ENCODE peak calls at places on chromosomes 3 and 15, in four cellular contexts. One of them, this sample, is unnamed. For H3K4me1, the result is how much of the 10 kb centered on the place peaks cover.

GRCh38 chr15:38660726-38661125 is 96.1 kb upstream of the RASGRP1 start:
- DNase-seq in right atrium auricular region: no peak
- DNase-seq in right lobe of liver: no peak
- DNase-seq in mucosa of descending colon: no peak
- DNase-seq in this sample: no peak

GRCh38 chr15:85946986-85947385 is 132.7 kb upstream of the AGBL1 start:
- DNase-seq in right lobe of liver: no peak
- DNase-seq in right atrium auricular region: no peak
- DNase-seq in mucosa of descending colon: no peak
- DNase-seq in this sample: no peak

GRCh38 chr15:90994059-90994416 is 297 bp downstream of the PRC1 start:
- DNase-seq in right atrium auricular region: no peak
- DNase-seq in right lobe of liver: no peak
- DNase-seq in mucosa of descending colon: no peak
- DNase-seq in this sample: no peak

GRCh38 chr15:100298257-100298656 is 43.5 kb downstream of the ADAMTS17 start:
- DNase-seq in right atrium auricular region: no peak
- DNase-seq in right lobe of liver: no peak
- DNase-seq in mucosa of descending colon: no peak
- DNase-seq in this sample: no peak

GRCh38 chr3:23567917-23568316 is 237.8 kb upstream of the UBE2E1 start:
- DNase-seq in right atrium auricular region: no peak
- DNase-seq in right lobe of liver: no peak
- DNase-seq in mucosa of descending colon: no peak
- DNase-seq in this sample: peak

GRCh38 chr3:18127181-18127863 is 297.8 kb downstream of the SATB1 start:
- DNase-seq in right atrium auricular region: no peak
- DNase-seq in right lobe of liver: no peak
- DNase-seq in mucosa of descending colon: no peak
- DNase-seq in this sample: no peak

GRCh38 chr15:53549697-53550315 is 209.7 kb downstream of the WDR72 start:
- DNase-seq in right atrium auricular region: no peak
- DNase-seq in mucosa of descending colon: no peak
- DNase-seq in right lobe of liver: no peak
- DNase-seq in this sample: no peak

GRCh38 chr15:100001405-100001804 is 268.2 kb upstream of the LYSMD4 start:
- DNase-seq in mucosa of descending colon: no peak
- DNase-seq in right atrium auricular region: no peak
- DNase-seq in right lobe of liver: no peak
- DNase-seq in this sample: no peak

GRCh38 chr15:62069551-62069950 is 2.8 kb downstream of the C2CD4A start:
- DNase-seq in right atrium auricular region: no peak
- DNase-seq in mucosa of descending colon: no peak
- DNase-seq in right lobe of liver: no peak
- DNase-seq in this sample: no peak

GRCh38 chr15:90701880-90702630 is 15.1 kb upstream of the BLM start:
- DNase-seq in mucosa of descending colon: no peak
- DNase-seq in right lobe of liver: no peak
- DNase-seq in right atrium auricular region: no peak
- DNase-seq in this sample: peak

GRCh38 chr15:101578443-101578894 is 73.7 kb downstream of the TM2D3 start:
- DNase-seq in mucosa of descending colon: peak
- DNase-seq in right lobe of liver: peak
- DNase-seq in right atrium auricular region: no peak
- DNase-seq in this sample: no peak

GRCh38 chr15:83658406-83658805 is 4.5 kb downstream of the ADAMTSL3 start:
- DNase-seq in right lobe of liver: no peak
- DNase-seq in right atrium auricular region: no peak
- DNase-seq in mucosa of descending colon: no peak
- DNase-seq in this sample: no peak

GRCh38 chr3:65033577-65033976 is 345.8 kb upstream of the ADAMTS9 start:
- DNase-seq in right atrium auricular region: no peak
- DNase-seq in right lobe of liver: no peak
- DNase-seq in mucosa of descending colon: no peak
- DNase-seq in this sample: no peak

GRCh38 chr15:86165263-86166204 is 85.9 kb downstream of the AGBL1 start:
- DNase-seq in right lobe of liver: no peak
- DNase-seq in right atrium auricular region: no peak
- DNase-seq in mucosa of descending colon: no peak
- DNase-seq in this sample: no peak

GRCh38 chr3:165339753-165340152 is 143.6 kb upstream of the SLITRK3 start:
- DNase-seq in right atrium auricular region: no peak
- DNase-seq in mucosa of descending colon: no peak
- DNase-seq in right lobe of liver: no peak
- DNase-seq in this sample: no peak

GRCh38 chr3:18354706-18355105 is 70.4 kb downstream of the SATB1 start:
- DNase-seq in right atrium auricular region: no peak
- DNase-seq in mucosa of descending colon: no peak
- DNase-seq in right lobe of liver: no peak
- DNase-seq in this sample: no peak

GRCh38 chr15:53110999-53111398 is 320.9 kb upstream of the ONECUT1 start:
- DNase-seq in right atrium auricular region: no peak
- DNase-seq in right lobe of liver: no peak
- DNase-seq in mucosa of descending colon: no peak
- DNase-seq in this sample: no peak

GRCh38 chr15:92882697-92883642 is 17.2 kb upstream of the CHD2 start:
- DNase-seq in right lobe of liver: peak
- DNase-seq in right atrium auricular region: no peak
- DNase-seq in mucosa of descending colon: peak
- DNase-seq in this sample: no peak

GRCh38 chr3:17645074-17645698 is 97.2 kb downstream of the TBC1D5 start:
- DNase-seq in mucosa of descending colon: no peak
- DNase-seq in right atrium auricular region: no peak
- DNase-seq in right lobe of liver: no peak
- DNase-seq in this sample: no peak

GRCh38 chr3:46427929-46428833 is 21.1 kb downstream of the CCRL2 start:
- DNase-seq in right atrium auricular region: no peak
- DNase-seq in mucosa of descending colon: no peak
- DNase-seq in right lobe of liver: no peak
- DNase-seq in this sample: no peak

GRCh38 chr3:110743202-110743601 is 328.4 kb upstream of the NECTIN3 start:
- DNase-seq in mucosa of descending colon: no peak
- DNase-seq in right lobe of liver: no peak
- DNase-seq in right atrium auricular region: no peak
- DNase-seq in this sample: no peak

GRCh38 chr15:80251505-80252280 is at the start of gene CTXND1:
- DNase-seq in right atrium auricular region: no peak
- DNase-seq in right lobe of liver: peak
- DNase-seq in mucosa of descending colon: no peak
- DNase-seq in this sample: peak

GRCh38 chr3:135075157-135075556 is 280.1 kb downstream of the EPHB1 start:
- DNase-seq in mucosa of descending colon: no peak
- DNase-seq in right atrium auricular region: no peak
- DNase-seq in right lobe of liver: no peak
- DNase-seq in this sample: no peak

GRCh38 chr3:16504242-16504641 is 9.3 kb downstream of the RFTN1 start:
- DNase-seq in right lobe of liver: no peak
- DNase-seq in mucosa of descending colon: no peak
- DNase-seq in right atrium auricular region: no peak
- DNase-seq in this sample: no peak

GRCh38 chr3:138042043-138042442 is 32.1 kb downstream of the CLDN18 start:
- DNase-seq in right lobe of liver: no peak
- DNase-seq in right atrium auricular region: no peak
- DNase-seq in mucosa of descending colon: no peak
- DNase-seq in this sample: no peak

GRCh38 chr3:133479401-133479800 is 79.5 kb downstream of the BFSP2 start:
- DNase-seq in mucosa of descending colon: no peak
- DNase-seq in right atrium auricular region: no peak
- DNase-seq in right lobe of liver: no peak
- DNase-seq in this sample: no peak

GRCh38 chr3:132064114-132064513 is 29.3 kb upstream of the CPNE4 start:
- DNase-seq in right lobe of liver: no peak
- DNase-seq in right atrium auricular region: no peak
- DNase-seq in mucosa of descending colon: no peak
- DNase-seq in this sample: no peak

GRCh38 chr15:22979699-22980188 is 424 bp downstream of the CYFIP1 start:
- DNase-seq in right lobe of liver: no peak
- DNase-seq in right atrium auricular region: no peak
- DNase-seq in mucosa of descending colon: peak
- DNase-seq in this sample: peak

GRCh38 chr3:147358144-147358992 is 48.0 kb downstream of the ZIC4 start:
- DNase-seq in mucosa of descending colon: no peak
- DNase-seq in right lobe of liver: no peak
- DNase-seq in right atrium auricular region: no peak
- DNase-seq in this sample: no peak

GRCh38 chr3:18868911-18869689 is 279.2 kb upstream of the KCNH8 start:
- DNase-seq in right lobe of liver: no peak
- DNase-seq in right atrium auricular region: no peak
- DNase-seq in mucosa of descending colon: no peak
- DNase-seq in this sample: no peak

GRCh38 chr15:59372352-59373211 is at the start of gene MYO1E:
- DNase-seq in mucosa of descending colon: peak
- DNase-seq in right atrium auricular region: peak
- DNase-seq in right lobe of liver: peak
- DNase-seq in this sample: peak

GRCh38 chr15:30943654-30944335 is 40.1 kb downstream of the FAN1 start:
- DNase-seq in right lobe of liver: no peak
- DNase-seq in mucosa of descending colon: no peak
- DNase-seq in right atrium auricular region: no peak
- DNase-seq in this sample: no peak

GRCh38 chr15:63052961-63053698 is 10.6 kb downstream of the TPM1 start:
- DNase-seq in right atrium auricular region: peak
- DNase-seq in right lobe of liver: no peak
- DNase-seq in mucosa of descending colon: no peak
- DNase-seq in this sample: no peak

GRCh38 chr15:89165677-89166076 is 55.7 kb downstream of the RLBP1 start:
- DNase-seq in mucosa of descending colon: no peak
- DNase-seq in right lobe of liver: no peak
- DNase-seq in right atrium auricular region: no peak
- DNase-seq in this sample: no peak

GRCh38 chr3:42164635-42165034 is 73.5 kb downstream of the TRAK1 start:
- DNase-seq in right atrium auricular region: no peak
- DNase-seq in right lobe of liver: no peak
- DNase-seq in mucosa of descending colon: no peak
- DNase-seq in this sample: no peak
- H3K4me1 ChIP-seq in right atrium auricular region: under half
- H3K4me1 ChIP-seq in right lobe of liver: under half
- H3K4me1 ChIP-seq in mucosa of descending colon: under half
- H3K4me1 ChIP-seq in this sample: under half

GRCh38 chr3:30232142-30232541 is 374.3 kb upstream of the TGFBR2 start:
- DNase-seq in mucosa of descending colon: no peak
- DNase-seq in right atrium auricular region: peak
- DNase-seq in right lobe of liver: no peak
- DNase-seq in this sample: no peak
- H3K4me3 ChIP-seq in mucosa of descending colon: no peak
- H3K4me3 ChIP-seq in right atrium auricular region: no peak
- H3K4me3 ChIP-seq in right lobe of liver: no peak
- H3K4me3 ChIP-seq in this sample: no peak

DNA sequence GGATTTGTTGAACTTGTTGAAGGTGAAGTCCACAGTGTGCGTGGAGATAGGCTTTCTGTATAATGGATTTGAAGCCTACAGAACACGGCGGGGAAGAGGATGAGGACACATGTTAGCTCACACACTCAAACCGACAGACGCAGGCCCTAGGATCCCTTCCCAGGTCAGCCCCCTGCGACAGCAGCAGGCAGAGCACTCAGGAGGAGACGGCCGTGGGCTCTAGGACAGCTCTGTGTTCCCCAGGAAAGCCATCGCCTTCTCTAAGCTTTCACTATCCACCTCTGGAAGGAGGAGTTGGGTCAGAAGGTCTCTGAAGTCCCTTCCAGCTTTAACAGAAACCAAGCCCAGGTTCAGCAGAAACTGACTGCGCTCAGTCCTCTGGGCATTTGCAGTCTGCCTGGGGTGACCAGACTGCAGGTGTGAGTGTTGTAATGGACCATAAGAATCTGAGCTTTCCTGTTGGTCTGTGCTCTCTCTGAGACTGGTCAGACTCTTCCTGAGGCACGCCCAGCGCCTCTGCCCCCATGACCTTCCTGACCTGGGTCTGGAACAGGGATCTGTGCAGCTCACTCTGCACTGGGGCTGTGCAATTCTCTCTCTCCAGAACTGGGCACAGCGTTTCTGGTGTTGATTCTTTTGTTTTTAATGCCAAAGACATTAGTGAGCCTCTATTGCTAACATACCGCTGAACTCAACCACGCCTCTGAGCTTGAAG is 33.5 kb downstream of the UMPS start:
- DNase-seq in mucosa of descending colon: no peak
- DNase-seq in right lobe of liver: no peak
- DNase-seq in right atrium auricular region: peak
- DNase-seq in this sample: no peak
- H3K4me1 ChIP-seq in mucosa of descending colon: under half
- H3K4me1 ChIP-seq in right lobe of liver: under half
- H3K4me1 ChIP-seq in right atrium auricular region: under half
- H3K4me1 ChIP-seq in this sample: under half

DNA sequence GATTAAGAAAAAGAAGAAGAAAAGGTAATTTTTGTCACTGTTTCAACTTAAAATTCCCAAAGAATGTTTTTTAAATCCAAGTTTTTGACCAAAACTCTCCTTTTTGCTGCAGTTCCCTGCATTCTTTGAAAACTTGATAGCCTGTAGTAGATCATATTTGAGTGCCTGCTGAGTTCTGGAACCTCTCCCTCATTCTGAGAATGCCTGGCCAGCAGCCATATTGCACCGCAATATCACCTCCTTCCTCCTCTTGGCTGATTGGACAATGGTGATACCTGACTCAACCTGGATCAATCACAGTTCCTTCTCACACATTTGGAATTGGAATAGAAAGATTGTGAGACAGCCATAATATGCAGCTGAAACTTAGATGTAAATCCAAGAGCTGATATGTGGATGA is 97.6 kb upstream of the GAP43 start:
- DNase-seq in right atrium auricular region: no peak
- DNase-seq in right lobe of liver: no peak
- DNase-seq in mucosa of descending colon: no peak
- DNase-seq in this sample: no peak
- H3K4me3 ChIP-seq in right atrium auricular region: no peak
- H3K4me3 ChIP-seq in right lobe of liver: no peak
- H3K4me3 ChIP-seq in mucosa of descending colon: no peak
- H3K4me3 ChIP-seq in this sample: no peak

This sample was measured in RWPE2.